ENCODE peak calls at places on chromosomes 2 and 18, in eight cellular contexts. One of them, this sample, is unnamed.
A peak's percentile ranks its signal among the peaks of the same experiment; 100 is the strongest.

GRCh38 chr2:236179653-236180500 is 11.7 kb upstream of the GBX2 start:
- DNase-seq in astrocyte: peak; percentile 81
- DNase-seq in hepatocyte: no peak
- DNase-seq in brain microvascular endothelial cell: no peak
- DNase-seq in neural progenitor cell: peak; percentile 52
- DNase-seq in mesenchymal stem cell: peak; percentile 32
- DNase-seq in heart right ventricle: no peak
- DNase-seq in GM23338: peak; percentile 48
- DNase-seq in this sample: no peak

GRCh38 chr2:12168354-12169059 is 422.1 kb downstream of the LPIN1 start:
- DNase-seq in hepatocyte: no peak
- DNase-seq in neural progenitor cell: no peak
- DNase-seq in mesenchymal stem cell: no peak
- DNase-seq in astrocyte: no peak
- DNase-seq in brain microvascular endothelial cell: no peak
- DNase-seq in heart right ventricle: no peak
- DNase-seq in GM23338: no peak
- DNase-seq in this sample: no peak

GRCh38 chr2:88600038-88600465 is 27.2 kb downstream of the EIF2AK3 start:
- DNase-seq in hepatocyte: peak; percentile 90
- DNase-seq in GM23338: peak; percentile 83
- DNase-seq in mesenchymal stem cell: peak; percentile 96
- DNase-seq in heart right ventricle: no peak
- DNase-seq in brain microvascular endothelial cell: peak; percentile 95
- DNase-seq in astrocyte: peak; percentile 99
- DNase-seq in neural progenitor cell: peak; percentile 40
- DNase-seq in this sample: no peak

GRCh38 chr2:24076849-24077534 is 866 bp upstream of the SF3B6 start:
- DNase-seq in astrocyte: no peak
- DNase-seq in heart right ventricle: no peak
- DNase-seq in GM23338: no peak
- DNase-seq in brain microvascular endothelial cell: no peak
- DNase-seq in mesenchymal stem cell: no peak
- DNase-seq in neural progenitor cell: peak; percentile 45
- DNase-seq in hepatocyte: peak; percentile 73
- DNase-seq in this sample: no peak

GRCh38 chr2:173998386-173998785 is 33.2 kb upstream of the SP3 start:
- DNase-seq in astrocyte: no peak
- DNase-seq in mesenchymal stem cell: no peak
- DNase-seq in heart right ventricle: no peak
- DNase-seq in GM23338: no peak
- DNase-seq in neural progenitor cell: no peak
- DNase-seq in hepatocyte: no peak
- DNase-seq in brain microvascular endothelial cell: no peak
- DNase-seq in this sample: no peak

GRCh38 chr18:58227361-58227930 is 183.4 kb downstream of the NEDD4L start:
- DNase-seq in heart right ventricle: no peak
- DNase-seq in hepatocyte: no peak
- DNase-seq in astrocyte: no peak
- DNase-seq in brain microvascular endothelial cell: no peak
- DNase-seq in neural progenitor cell: peak; percentile 10
- DNase-seq in GM23338: no peak
- DNase-seq in mesenchymal stem cell: no peak
- DNase-seq in this sample: no peak

GRCh38 chr2:158380786-158381185 is 75.8 kb downstream of the CCDC148 start:
- DNase-seq in neural progenitor cell: no peak
- DNase-seq in mesenchymal stem cell: no peak
- DNase-seq in brain microvascular endothelial cell: no peak
- DNase-seq in hepatocyte: no peak
- DNase-seq in heart right ventricle: no peak
- DNase-seq in GM23338: no peak
- DNase-seq in astrocyte: no peak
- DNase-seq in this sample: no peak

GRCh38 chr2:42068571-42069178 is 20.9 kb downstream of the PKDCC start:
- DNase-seq in neural progenitor cell: no peak
- DNase-seq in GM23338: no peak
- DNase-seq in heart right ventricle: no peak
- DNase-seq in mesenchymal stem cell: peak; percentile 90
- DNase-seq in brain microvascular endothelial cell: no peak
- DNase-seq in hepatocyte: no peak
- DNase-seq in astrocyte: no peak
- DNase-seq in this sample: no peak

GRCh38 chr2:2648094-2648493 is 317.0 kb upstream of the MYT1L start:
- DNase-seq in mesenchymal stem cell: no peak
- DNase-seq in brain microvascular endothelial cell: no peak
- DNase-seq in astrocyte: no peak
- DNase-seq in hepatocyte: no peak
- DNase-seq in neural progenitor cell: no peak
- DNase-seq in GM23338: no peak
- DNase-seq in heart right ventricle: no peak
- DNase-seq in this sample: no peak

GRCh38 chr2:191748050-191748449 is 70.1 kb downstream of the NABP1 start:
- DNase-seq in mesenchymal stem cell: no peak
- DNase-seq in astrocyte: peak; percentile 83
- DNase-seq in GM23338: no peak
- DNase-seq in neural progenitor cell: no peak
- DNase-seq in hepatocyte: no peak
- DNase-seq in brain microvascular endothelial cell: peak; percentile 64
- DNase-seq in heart right ventricle: no peak
- DNase-seq in this sample: no peak

GRCh38 chr2:186422226-186422625 is 63.8 kb upstream of the ZC3H15 start:
- DNase-seq in brain microvascular endothelial cell: peak; percentile 71
- DNase-seq in neural progenitor cell: no peak
- DNase-seq in mesenchymal stem cell: peak; percentile 21
- DNase-seq in hepatocyte: no peak
- DNase-seq in heart right ventricle: no peak
- DNase-seq in GM23338: no peak
- DNase-seq in astrocyte: peak; percentile 83
- DNase-seq in this sample: no peak

DNA sequence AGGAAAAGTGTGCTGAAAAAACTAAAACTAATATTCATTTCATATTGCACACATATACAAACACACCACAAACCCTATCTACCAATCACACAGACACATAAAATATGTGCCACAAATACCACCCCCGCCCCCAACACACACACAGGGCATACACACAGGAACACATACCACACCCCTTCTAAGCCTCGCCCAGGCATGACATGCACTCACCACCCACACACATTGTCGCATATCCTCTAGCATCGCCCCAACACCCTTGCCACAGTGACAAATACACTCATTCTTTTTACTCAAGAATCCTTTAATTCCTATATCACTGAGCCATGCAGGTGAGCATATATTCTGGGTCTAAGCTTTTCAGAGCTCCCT is 24.6 kb upstream of the LCLAT1 start:
- DNase-seq in astrocyte: no peak
- DNase-seq in hepatocyte: peak; percentile 51
- DNase-seq in heart right ventricle: no peak
- DNase-seq in mesenchymal stem cell: peak; percentile 58
- DNase-seq in brain microvascular endothelial cell: peak; percentile 56
- DNase-seq in GM23338: no peak
- DNase-seq in neural progenitor cell: no peak
- DNase-seq in this sample: peak; percentile 30
- H3K4me3 ChIP-seq in astrocyte: no peak overlapping the region
- H3K4me3 ChIP-seq in hepatocyte: no peak overlapping the region
- H3K4me3 ChIP-seq in heart right ventricle: no peak overlapping the region
- H3K4me3 ChIP-seq in mesenchymal stem cell: no peak overlapping the region
- H3K4me3 ChIP-seq in brain microvascular endothelial cell: no peak overlapping the region
- H3K4me3 ChIP-seq in GM23338: no peak overlapping the region
- H3K4me3 ChIP-seq in neural progenitor cell: no peak overlapping the region
- H3K4me3 ChIP-seq in this sample: peak overlapping the region; percentile 69

GRCh38 chr2:46982356-46983064 is 66.9 kb upstream of the MCFD2 start:
- DNase-seq in heart right ventricle: no peak
- DNase-seq in brain microvascular endothelial cell: no peak
- DNase-seq in astrocyte: no peak
- DNase-seq in neural progenitor cell: no peak
- DNase-seq in GM23338: no peak
- DNase-seq in mesenchymal stem cell: no peak
- DNase-seq in hepatocyte: no peak
- DNase-seq in this sample: no peak

GRCh38 chr2:46981662-46982351 is 66.2 kb upstream of the MCFD2 start:
- DNase-seq in brain microvascular endothelial cell: no peak
- DNase-seq in astrocyte: no peak
- DNase-seq in hepatocyte: peak; percentile 64
- DNase-seq in neural progenitor cell: no peak
- DNase-seq in heart right ventricle: no peak
- DNase-seq in GM23338: no peak
- DNase-seq in mesenchymal stem cell: no peak
- DNase-seq in this sample: no peak

GRCh38 chr2:46984034-46984433 is 68.4 kb upstream of the MCFD2 start:
- DNase-seq in brain microvascular endothelial cell: no peak
- DNase-seq in heart right ventricle: no peak
- DNase-seq in GM23338: no peak
- DNase-seq in astrocyte: no peak
- DNase-seq in hepatocyte: no peak
- DNase-seq in mesenchymal stem cell: no peak
- DNase-seq in neural progenitor cell: no peak
- DNase-seq in this sample: no peak

GRCh38 chr2:46984642-46985476 is 69.3 kb upstream of the MCFD2 start:
- DNase-seq in brain microvascular endothelial cell: peak; percentile 93
- DNase-seq in GM23338: no peak
- DNase-seq in heart right ventricle: no peak
- DNase-seq in mesenchymal stem cell: peak; percentile 95
- DNase-seq in hepatocyte: no peak
- DNase-seq in astrocyte: peak; percentile 96
- DNase-seq in neural progenitor cell: no peak
- DNase-seq in this sample: no peak

DNA sequence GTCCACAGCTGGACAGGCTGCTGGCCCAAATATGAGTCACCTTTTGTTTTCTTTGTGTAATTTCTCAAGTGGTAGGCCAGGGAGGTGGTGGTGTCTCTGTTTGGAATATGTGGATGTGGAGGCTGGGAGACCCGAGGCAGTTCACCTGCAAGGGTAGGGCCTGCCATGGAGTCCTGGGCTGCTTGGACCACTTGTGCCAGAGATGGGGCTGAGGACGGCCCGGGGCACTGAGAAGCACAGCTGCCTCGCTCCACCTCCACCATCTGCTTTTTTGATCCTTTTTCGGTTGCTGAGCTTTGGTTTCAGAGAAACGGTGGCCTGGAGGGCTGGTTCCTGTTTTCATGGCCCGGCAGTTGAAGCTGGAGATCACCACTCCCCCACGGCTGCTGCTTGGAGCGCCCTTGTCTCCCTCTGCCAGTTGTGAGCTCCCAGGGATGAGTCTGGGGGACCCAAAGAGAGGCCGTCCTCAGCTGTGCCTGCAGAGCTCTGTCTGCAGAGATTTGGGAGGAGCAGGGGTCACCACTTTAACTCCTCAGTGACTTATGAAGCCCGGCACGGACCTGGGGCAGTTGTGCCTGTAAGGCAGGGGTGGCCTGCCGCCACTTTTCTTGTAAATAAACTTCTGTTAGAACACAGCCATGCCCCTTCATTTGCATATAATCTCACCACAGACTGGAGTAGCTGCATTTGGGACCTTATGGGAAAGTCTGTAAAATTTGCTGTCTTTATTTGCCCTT is 67.6 kb upstream of the MCFD2 start:
- DNase-seq in GM23338: no peak
- DNase-seq in neural progenitor cell: no peak
- DNase-seq in heart right ventricle: no peak
- DNase-seq in hepatocyte: no peak
- DNase-seq in mesenchymal stem cell: peak; percentile 61
- DNase-seq in brain microvascular endothelial cell: peak; percentile 55
- DNase-seq in astrocyte: peak; percentile 51
- DNase-seq in this sample: no peak
- H3K27ac ChIP-seq in GM23338: no peak overlapping the region
- H3K27ac ChIP-seq in neural progenitor cell: no peak overlapping the region
- H3K27ac ChIP-seq in heart right ventricle: peak overlapping the region; percentile 72
- H3K27ac ChIP-seq in hepatocyte: no peak overlapping the region
- H3K27ac ChIP-seq in mesenchymal stem cell: peak overlapping the region; percentile 15
- H3K27ac ChIP-seq in brain microvascular endothelial cell: peak overlapping the region; percentile 21
- H3K27ac ChIP-seq in astrocyte: peak overlapping the region; percentile 36
- H3K27ac ChIP-seq in this sample: no peak overlapping the region

DNA sequence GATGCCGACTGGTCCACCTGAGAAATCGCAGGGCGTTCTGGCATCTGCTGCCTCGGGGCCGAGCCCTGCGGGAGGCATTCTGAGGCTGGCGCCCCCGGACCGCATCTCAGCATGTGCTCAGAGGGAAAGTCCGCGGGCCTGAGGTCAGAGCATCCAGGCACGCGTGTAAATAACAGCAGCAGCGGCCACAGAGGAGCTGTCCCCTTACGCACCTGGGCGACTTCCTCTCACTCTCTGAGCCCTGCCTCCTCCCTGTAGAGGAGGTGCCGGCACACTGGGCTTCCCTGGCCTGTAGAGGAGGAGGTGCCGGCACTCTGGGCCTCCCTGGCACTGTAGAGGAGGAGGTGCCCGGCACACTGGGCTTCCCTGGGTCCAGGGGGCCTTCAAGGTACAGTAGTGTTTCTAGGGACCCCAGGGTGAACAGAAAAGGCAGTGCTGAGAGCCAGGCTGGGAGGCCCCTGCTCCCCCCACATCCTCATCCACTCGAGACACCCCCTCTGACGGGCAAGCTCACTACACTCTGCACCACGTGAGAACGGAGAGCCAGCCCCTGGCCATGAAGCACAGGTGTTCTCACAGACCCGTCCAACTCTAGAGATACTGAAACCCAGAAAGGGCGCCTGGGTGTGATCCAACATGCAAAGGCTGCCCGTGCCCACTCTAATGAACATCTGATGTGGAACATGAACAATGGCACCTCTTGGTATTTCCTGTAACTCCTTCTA is 263.5 kb downstream of the HDAC4 start:
- DNase-seq in heart right ventricle: no peak
- DNase-seq in neural progenitor cell: no peak
- DNase-seq in GM23338: no peak
- DNase-seq in astrocyte: no peak
- DNase-seq in brain microvascular endothelial cell: no peak
- DNase-seq in mesenchymal stem cell: no peak
- DNase-seq in hepatocyte: no peak
- DNase-seq in this sample: no peak
- H3K36me3 ChIP-seq in heart right ventricle: peaks cover 7% of the 10 kb centered on the region
- H3K36me3 ChIP-seq in neural progenitor cell: no peaks in the 10 kb centered on the region
- H3K36me3 ChIP-seq in GM23338: no peaks in the 10 kb centered on the region
- H3K36me3 ChIP-seq in astrocyte: no peaks in the 10 kb centered on the region
- H3K36me3 ChIP-seq in brain microvascular endothelial cell: peaks cover 3% of the 10 kb centered on the region
- H3K36me3 ChIP-seq in mesenchymal stem cell: peaks cover 48% of the 10 kb centered on the region
- H3K36me3 ChIP-seq in hepatocyte: no peaks in the 10 kb centered on the region
- H3K36me3 ChIP-seq in this sample: peaks cover 7% of the 10 kb centered on the region

GRCh38 chr2:178109813-178110212 is 2.4 kb upstream of the RBM45 start:
- DNase-seq in mesenchymal stem cell: peak; percentile 57
- DNase-seq in GM23338: peak; percentile 74
- DNase-seq in neural progenitor cell: peak; percentile 51
- DNase-seq in heart right ventricle: no peak
- DNase-seq in brain microvascular endothelial cell: no peak
- DNase-seq in hepatocyte: peak; percentile 63
- DNase-seq in astrocyte: peak; percentile 26
- DNase-seq in this sample: peak; percentile 53

GRCh38 chr2:178110681-178111080 is 1.6 kb upstream of the RBM45 start:
- DNase-seq in heart right ventricle: no peak
- DNase-seq in neural progenitor cell: no peak
- DNase-seq in hepatocyte: no peak
- DNase-seq in GM23338: no peak
- DNase-seq in astrocyte: no peak
- DNase-seq in brain microvascular endothelial cell: no peak
- DNase-seq in mesenchymal stem cell: no peak
- DNase-seq in this sample: peak; percentile 94

GRCh38 chr2:178114462-178114861 is 2.2 kb downstream of the RBM45 start:
- DNase-seq in heart right ventricle: no peak
- DNase-seq in hepatocyte: no peak
- DNase-seq in neural progenitor cell: no peak
- DNase-seq in GM23338: no peak
- DNase-seq in mesenchymal stem cell: no peak
- DNase-seq in astrocyte: no peak
- DNase-seq in brain microvascular endothelial cell: no peak
- DNase-seq in this sample: no peak

GRCh38 chr2:178112202-178113152 is at the start of gene RBM45:
- DNase-seq in brain microvascular endothelial cell: peak; percentile 85
- DNase-seq in neural progenitor cell: peak; percentile 96
- DNase-seq in GM23338: peak; percentile 94
- DNase-seq in mesenchymal stem cell: peak; percentile 93
- DNase-seq in hepatocyte: peak; percentile 96
- DNase-seq in astrocyte: peak; percentile 87
- DNase-seq in heart right ventricle: peak; percentile 93
- DNase-seq in this sample: peak; percentile 83

GRCh38 chr2:178111743-178112142 is 494 bp upstream of the RBM45 start:
- DNase-seq in hepatocyte: no peak
- DNase-seq in heart right ventricle: no peak
- DNase-seq in brain microvascular endothelial cell: no peak
- DNase-seq in mesenchymal stem cell: peak; percentile 7
- DNase-seq in astrocyte: no peak
- DNase-seq in GM23338: no peak
- DNase-seq in neural progenitor cell: no peak
- DNase-seq in this sample: no peak
- H3K4me3 ChIP-seq in hepatocyte: no peak overlapping the region
- H3K4me3 ChIP-seq in heart right ventricle: peak overlapping the region; percentile 84
- H3K4me3 ChIP-seq in brain microvascular endothelial cell: no peak overlapping the region
- H3K4me3 ChIP-seq in mesenchymal stem cell: no peak overlapping the region
- H3K4me3 ChIP-seq in astrocyte: no peak overlapping the region
- H3K4me3 ChIP-seq in GM23338: peak overlapping the region; percentile 82
- H3K4me3 ChIP-seq in neural progenitor cell: no peak overlapping the region
- H3K4me3 ChIP-seq in this sample: peak overlapping the region; percentile 92